ENCODE peak calls at places on chromosome 19, in nine cellular contexts. B is lung; S is tibial artery; C is right atrium auricular region; T is ovary; O is CD8-positive, alpha-beta memory T cell; L is fibroblast of lung; I is H7; Q is dorsolateral prefrontal cortex. A is an unnamed sample. For H3K27me3, the result is how much of the 10 kb centered on the place peaks cover.

GRCh38 chr19:29561601-29562000 is 35.8 kb downstream of the VSTM2B start:
- DNase-seq in C (peak), O (no peak), B (no peak), S (peak), Q (peak), T (no peak), L (no peak), I (no peak), A (no peak)

GRCh38 chr19:47107201-47107952 is 6.2 kb downstream of the ZC3H4 start:
- DNase-seq in B (no peak), S (no peak), I (no peak), Q (no peak), T (no peak), L (no peak), O (no peak), C (no peak), A (peak)

GRCh38 chr19:19550454-19550842 is 12.4 kb downstream of the CILP2 start:
- DNase-seq in L (peak), S (peak), Q (no peak), I (peak), O (no peak), C (no peak), B (no peak), T (no peak), A (no peak)

GRCh38 chr19:43779820-43780219 is 953 bp downstream of the KCNN4 start:
- DNase-seq in I (peak), L (no peak), Q (no peak), O (no peak), C (no peak), B (no peak), S (no peak), T (no peak), A (peak)

GRCh38 chr19:48344892-48345291 is 18.8 kb downstream of the TMEM143 start:
- DNase-seq in T (no peak), C (no peak), S (no peak), O (no peak), L (no peak), B (no peak), Q (no peak), I (peak), A (no peak)

GRCh38 chr19:11404588-11405258 is 14.4 kb downstream of the RGL3 start:
- DNase-seq in S (no peak), Q (no peak), O (no peak), B (no peak), L (no peak), C (no peak), I (no peak), T (no peak), A (no peak)

GRCh38 chr19:35458821-35459391 is 10.8 kb downstream of the FFAR2 start:
- DNase-seq in L (no peak), S (no peak), T (no peak), Q (no peak), C (no peak), O (no peak), B (no peak), I (no peak), A (no peak)

GRCh38 chr19:11382898-11383705 is 1.0 kb downstream of the EPOR start:
- DNase-seq in C (no peak), B (peak), T (no peak), Q (no peak), L (no peak), S (peak), O (no peak), I (peak), A (no peak)

GRCh38 chr19:18715416-18715815 is 31.9 kb downstream of the CRTC1 start:
- DNase-seq in I (no peak), C (no peak), T (no peak), L (no peak), O (no peak), S (no peak), B (no peak), Q (no peak), A (no peak)

GRCh38 chr19:6530385-6531162 is at the start of gene TNFSF9:
- DNase-seq in O (peak), I (peak), L (peak), C (peak), T (peak), B (peak), Q (peak), S (peak), A (peak)

GRCh38 chr19:10352764-10353671 is 13.6 kb upstream of the ICAM3 start:
- DNase-seq in I (peak), Q (no peak), B (no peak), S (peak), T (peak), L (no peak), O (no peak), C (peak), A (no peak)

GRCh38 chr19:4536798-4537197 is 1.8 kb upstream of the PLIN5 start:
- DNase-seq in O (no peak), I (no peak), S (no peak), B (no peak), L (no peak), C (no peak), T (no peak), Q (no peak), A (peak)

GRCh38 chr19:8085606-8086464 is 33.3 kb downstream of the CCL25 start:
- DNase-seq in B (peak), Q (no peak), I (peak), T (no peak), C (no peak), O (no peak), L (no peak), S (no peak), A (peak)

GRCh38 chr19:23991170-23991569 is 76.5 kb downstream of the ZNF726 start:
- DNase-seq in Q (no peak), S (no peak), I (no peak), C (peak), O (no peak), L (peak), T (no peak), B (no peak), A (peak)

GRCh38 chr19:43432866-43433673 is 18.4 kb downstream of the TEX101 start:
- DNase-seq in S (no peak), Q (peak), I (peak), O (peak), B (peak), T (no peak), C (peak), L (peak), A (peak)

GRCh38 chr19:57068921-57069697 is 50.7 kb upstream of the USP29 start:
- DNase-seq in O (no peak), C (no peak), I (peak), S (no peak), Q (peak), L (no peak), B (no peak), T (peak), A (no peak)

GRCh38 chr19:47487551-47488515 is 3.8 kb upstream of the KPTN start:
- DNase-seq in B (no peak), S (no peak), L (no peak), Q (no peak), T (no peak), C (no peak), O (no peak), I (no peak), A (no peak)

GRCh38 chr19:7497292-7497691 is 8.5 kb upstream of the PEX11G start:
- DNase-seq in C (no peak), S (no peak), I (peak), B (no peak), Q (peak), T (no peak), O (no peak), L (no peak), A (no peak)

GRCh38 chr19:47094557-47095517 is 18.7 kb downstream of the ZC3H4 start:
- DNase-seq in L (peak), S (no peak), T (peak), B (peak), C (no peak), O (peak), Q (no peak), I (peak), A (peak)

GRCh38 chr19:10209305-10209704 is 14.6 kb upstream of the DNMT1 start:
- DNase-seq in I (peak), S (no peak), O (no peak), B (no peak), Q (peak), L (peak), T (no peak), C (no peak), A (no peak)

GRCh38 chr19:16571283-16571682 is 932 bp downstream of the SLC35E1 start:
- DNase-seq in L (peak), S (no peak), T (no peak), I (no peak), O (no peak), C (no peak), B (no peak), Q (no peak), A (no peak)

GRCh38 chr19:21308778-21309177 is 20.4 kb downstream of the ZNF708 start:
- DNase-seq in B (no peak), C (no peak), S (no peak), T (no peak), Q (no peak), L (no peak), I (no peak), O (no peak), A (no peak)

GRCh38 chr19:45641274-45642105 is 2.3 kb upstream of the EML2 start:
- DNase-seq in Q (peak), C (peak), S (peak), B (peak), I (peak), O (peak), L (peak), T (peak), A (peak)

GRCh38 chr19:17220207-17220758 is 5.1 kb downstream of the USE1 start:
- DNase-seq in T (peak), L (peak), I (no peak), C (peak), B (no peak), O (no peak), S (no peak), Q (no peak), A (peak)

GRCh38 chr19:32615569-32615968 is 34.6 kb downstream of the PDCD5 start:
- DNase-seq in S (peak), L (no peak), O (no peak), Q (no peak), B (no peak), C (no peak), T (no peak), I (no peak), A (no peak)

GRCh38 chr19:3313199-3313575 is 53.2 kb upstream of the NFIC start:
- DNase-seq in T (no peak), C (no peak), O (no peak), I (no peak), Q (no peak), L (no peak), S (no peak), B (no peak), A (no peak)

GRCh38 chr19:12112701-12113100 is 27.4 kb downstream of the ZNF20 start:
- DNase-seq in S (no peak), T (no peak), O (no peak), I (no peak), C (no peak), Q (no peak), B (no peak), L (no peak), A (no peak)

GRCh38 chr19:5036733-5037681 is 68.1 kb downstream of the KDM4B start:
- DNase-seq in B (no peak), Q (peak), C (no peak), I (no peak), O (no peak), L (peak), S (no peak), T (no peak), A (no peak)

GRCh38 chr19:8050274-8051096 is 2.1 kb upstream of the CCL25 start:
- DNase-seq in I (peak), B (peak), S (peak), O (peak), L (peak), T (peak), C (peak), Q (peak), A (peak)

GRCh38 chr19:6590458-6591319 is at the start of gene CD70:
- DNase-seq in I (peak), T (no peak), Q (no peak), S (no peak), O (peak), C (no peak), B (no peak), L (peak), A (no peak)

GRCh38 chr19:55704494-55705245 is 29.6 kb downstream of the EPN1 start:
- DNase-seq in L (no peak), T (no peak), C (no peak), I (no peak), S (peak), B (no peak), O (no peak), Q (no peak), A (no peak)

GRCh38 chr19:47598407-47599349 is 10.3 kb upstream of the BICRA start:
- DNase-seq in S (peak), I (peak), O (no peak), L (peak), T (peak), B (peak), C (peak), Q (peak), A (peak)

GRCh38 chr19:33293255-33294057 is 8.9 kb downstream of the CEBPA start:
- DNase-seq in I (peak), B (no peak), Q (no peak), O (no peak), C (no peak), S (no peak), T (no peak), L (peak), A (no peak)

GRCh38 chr19:18975864-18976263 is 34.8 kb upstream of the HOMER3 start:
- DNase-seq in B (no peak), Q (no peak), T (no peak), O (no peak), L (no peak), I (no peak), S (no peak), C (no peak), A (no peak)

GRCh38 chr19:6719992-6720368 is 470 bp downstream of the C3 start:
- DNase-seq in Q (no peak), I (no peak), O (no peak), C (no peak), B (no peak), T (no peak), S (no peak), L (no peak), A (no peak)

GRCh38 chr19:43984687-43985000 is 656 bp downstream of the ZNF155 start:
- DNase-seq in I (no peak), S (no peak), T (no peak), C (no peak), L (no peak), B (no peak), O (no peak), Q (no peak), A (no peak)

GRCh38 chr19:52640916-52641315 is 2.8 kb upstream of the ZNF83 start:
- DNase-seq in L (no peak), T (no peak), O (no peak), Q (no peak), B (no peak), C (no peak), S (no peak), I (peak), A (no peak)

GRCh38 chr19:12936582-12936981 is 1.8 kb upstream of the CALR start:
- DNase-seq in I (no peak), B (no peak), L (no peak), Q (no peak), C (no peak), T (no peak), O (no peak), S (no peak), A (no peak)

DNA sequence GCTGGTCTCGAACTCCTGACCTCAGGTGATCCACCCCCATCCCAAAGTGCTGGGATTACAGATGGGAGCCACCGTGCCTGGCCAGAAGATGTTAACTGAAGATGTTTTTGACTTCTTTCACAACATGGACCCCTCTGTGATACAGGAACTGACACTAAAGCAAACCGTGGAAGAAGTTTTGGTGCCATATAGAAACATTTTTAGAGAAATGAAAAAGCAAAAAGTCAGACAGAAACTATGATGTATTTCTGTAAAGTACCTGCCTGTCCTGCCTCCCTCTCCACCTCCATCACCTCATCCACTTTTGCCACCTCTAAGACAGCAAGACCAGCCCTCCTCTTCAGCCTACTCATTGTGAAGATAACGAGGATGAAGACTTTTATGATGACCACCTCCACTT is 11.3 kb downstream of the FBXO27 start:
- DNase-seq in B (no peak), I (no peak), L (no peak), S (no peak), Q (no peak), C (no peak), T (no peak), O (no peak), A (no peak)
- H3K27me3 ChIP-seq in B (under half), I (under half), L (under half), S (under half), Q (under half), C (under half), T (under half), O (under half), A (under half)

GRCh38 chr19:50717026-50717723 is 2.4 kb downstream of the SHANK1 start:
- DNase-seq in Q (no peak), C (no peak), B (no peak), I (peak), S (no peak), L (no peak), O (no peak), T (no peak), A (no peak)
- H3K27me3 ChIP-seq in Q (under half), C (under half), B (under half), I (under half), S (under half), L (under half), O (under half), T (under half), A (half or more)

GRCh38 chr19:14580623-14581237 is 2.2 kb upstream of the CLEC17A start:
- DNase-seq in L (no peak), I (peak), O (no peak), Q (no peak), C (no peak), S (no peak), T (no peak), B (no peak), A (no peak)

GRCh38 chr19:14575428-14575980 is 3.6 kb upstream of the NDUFB7 start:
- DNase-seq in L (no peak), Q (no peak), T (no peak), C (no peak), S (no peak), B (no peak), O (no peak), I (no peak), A (peak)

GRCh38 chr19:14577264-14577663 is 5.4 kb upstream of the NDUFB7 start:
- DNase-seq in Q (no peak), S (no peak), B (no peak), T (no peak), I (no peak), C (no peak), O (no peak), L (no peak), A (no peak)

GRCh38 chr19:14576363-14576762 is 4.5 kb upstream of the NDUFB7 start:
- DNase-seq in T (no peak), Q (no peak), L (no peak), S (no peak), I (no peak), C (no peak), B (no peak), O (no peak), A (no peak)

GRCh38 chr19:14577885-14578427 is 4.9 kb upstream of the CLEC17A start:
- DNase-seq in B (no peak), I (peak), T (no peak), S (no peak), L (no peak), O (no peak), Q (no peak), C (no peak), A (no peak)
- H3K27me3 ChIP-seq in B (under half), I (under half), T (under half), S (under half), L (under half), O (under half), Q (under half), C (under half), A (under half)

GRCh38 chr19:1762243-1763140 is 9.2 kb downstream of the ONECUT3 start:
- DNase-seq in T (no peak), Q (no peak), B (no peak), I (peak), C (no peak), L (no peak), S (no peak), O (no peak), A (no peak)

GRCh38 chr19:1761528-1762242 is 8.4 kb downstream of the ONECUT3 start:
- DNase-seq in Q (no peak), O (no peak), S (no peak), B (no peak), L (no peak), T (no peak), I (peak), C (no peak), A (no peak)

GRCh38 chr19:1764293-1764683 is 11.0 kb downstream of the ONECUT3 start:
- DNase-seq in C (no peak), O (no peak), S (no peak), B (no peak), L (no peak), I (peak), Q (no peak), T (no peak), A (no peak)

GRCh38 chr19:1765182-1765903 is 12.0 kb downstream of the ONECUT3 start:
- DNase-seq in C (no peak), T (no peak), S (no peak), O (no peak), Q (no peak), I (peak), L (no peak), B (no peak), A (no peak)

DNA sequence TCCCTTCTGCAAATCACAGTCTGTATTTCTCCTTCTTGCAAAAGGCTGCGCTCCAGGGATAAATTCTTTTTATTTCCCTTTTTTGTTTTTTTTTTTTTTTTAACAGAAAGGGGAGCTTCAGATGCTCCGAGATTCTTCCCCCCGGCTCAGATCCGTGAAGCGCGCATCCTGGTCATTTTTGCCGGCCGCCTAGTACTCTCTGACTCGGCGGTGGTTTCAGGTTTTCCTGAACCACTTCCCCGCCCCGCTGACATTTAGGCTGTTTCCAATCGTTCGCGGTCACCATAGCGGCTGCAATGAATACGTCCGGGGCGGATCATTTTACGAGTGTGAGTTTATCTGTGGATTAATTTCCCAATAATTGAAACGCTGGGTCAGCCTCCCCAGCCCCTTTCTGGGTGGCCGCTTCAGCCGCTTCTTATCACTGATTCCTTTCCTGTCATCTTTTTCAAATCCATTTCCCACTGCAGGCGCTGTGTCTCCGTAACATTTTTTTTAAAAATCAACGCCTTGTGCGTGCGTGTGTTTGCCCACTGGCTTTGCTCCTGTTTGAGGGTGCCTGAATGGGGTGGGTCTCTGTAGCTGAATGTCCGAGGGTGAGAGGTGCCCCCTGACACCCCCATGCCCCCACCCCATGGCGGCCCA is 10.5 kb downstream of the ONECUT3 start:
- DNase-seq in T (no peak), O (no peak), S (no peak), B (no peak), L (no peak), I (peak), Q (no peak), C (no peak), A (no peak)
- H3K27me3 ChIP-seq in T (under half), O (half or more), S (under half), B (under half), L (half or more), I (half or more), Q (half or more), C (under half), A (under half)

GRCh38 chr19:49359851-49360845 is 2.1 kb downstream of the TEAD2 start:
- DNase-seq in C (no peak), L (no peak), T (no peak), S (no peak), O (no peak), B (no peak), I (peak), Q (no peak), A (no peak)
- H3K27me3 ChIP-seq in C (under half), L (under half), T (under half), S (under half), O (under half), B (under half), I (under half), Q (under half), A (under half)